ENCODE peak calls at places on chromosomes 13 and 19, in nine cellular contexts. H is iPS-NIHi11; F is DMS153; L is non-pigmented ciliary epithelial cell; A is CD4-positive, CD25-positive, alpha-beta regulatory T cell; D is A549; U is type B pancreatic cell; P is NCI-H1092 treated with DMSO at 0.1 percent for 48 hours; V is colonic mucosa. I is an unnamed sample.

GRCh38 chr19:4521888-4522242 is 3.6 kb upstream of the PLIN4 start:
- DNase-seq in H (no peak), F (no peak), L (no peak), A (no peak), D (no peak), U (no peak), P (no peak), V (no peak), I (no peak)

GRCh38 chr13:49488563-49488962 is 7.2 kb upstream of the PHF11 start:
- DNase-seq in H (no peak), F (no peak), L (no peak), A (no peak), D (no peak), U (no peak), P (no peak), V (no peak), I (no peak)

GRCh38 chr19:3556978-3557460 is 367 bp downstream of the MFSD12 start:
- DNase-seq in H (peak), F (no peak), L (no peak), A (peak), D (peak), U (no peak), P (no peak), V (peak), I (peak)

GRCh38 chr19:50890422-50891252 is 17.4 kb downstream of the KLK2 start:
- DNase-seq in H (no peak), F (no peak), L (peak), A (no peak), D (peak), U (no peak), P (no peak), V (no peak), I (no peak)

GRCh38 chr19:45179063-45179847 is 671 bp downstream of the BLOC1S3 start:
- DNase-seq in H (peak), F (no peak), L (no peak), A (peak), D (no peak), U (no peak), P (no peak), V (no peak), I (peak)

GRCh38 chr19:2983351-2984195 is 6.2 kb downstream of the TLE6 start:
- DNase-seq in H (peak), F (peak), L (no peak), A (no peak), D (no peak), U (peak), P (peak), V (peak), I (peak)

GRCh38 chr13:62626771-62627170 is 1211.1 kb upstream of the PCDH20 start:
- DNase-seq in H (peak), F (no peak), L (no peak), A (no peak), D (no peak), U (no peak), P (no peak), V (no peak), I (no peak)

GRCh38 chr13:113072370-113072769 is 33.2 kb upstream of the F7 start:
- DNase-seq in H (no peak), F (no peak), L (no peak), A (no peak), D (no peak), U (no peak), P (no peak), V (no peak), I (no peak)

GRCh38 chr13:51435002-51435578 is 17.7 kb downstream of the INTS6 start:
- DNase-seq in H (no peak), F (no peak), L (no peak), A (no peak), D (peak), U (no peak), P (no peak), V (no peak), I (no peak)

GRCh38 chr13:102729560-102730275 is 34.9 kb upstream of the METTL21C start:
- DNase-seq in H (no peak), F (peak), L (peak), A (no peak), D (peak), U (no peak), P (peak), V (no peak), I (no peak)

GRCh38 chr13:94667190-94667589 is 45.2 kb downstream of the SOX21 start:
- DNase-seq in H (no peak), F (no peak), L (no peak), A (no peak), D (no peak), U (no peak), P (no peak), V (no peak), I (no peak)

GRCh38 chr13:93848247-93848646 is 621.6 kb downstream of the GPC6 start:
- DNase-seq in H (no peak), F (no peak), L (no peak), A (no peak), D (no peak), U (no peak), P (no peak), V (no peak), I (no peak)

GRCh38 chr13:76823969-76824368 is 62.2 kb downstream of the KCTD12 start:
- DNase-seq in H (no peak), F (no peak), L (no peak), A (no peak), D (no peak), U (no peak), P (no peak), V (no peak), I (no peak)

GRCh38 chr13:34506796-34507195 is 435.3 kb upstream of the NBEA start:
- DNase-seq in H (no peak), F (no peak), L (no peak), A (no peak), D (no peak), U (no peak), P (no peak), V (no peak), I (no peak)

GRCh38 chr13:93235258-93236015 is 8.8 kb downstream of the GPC6 start:
- DNase-seq in H (no peak), F (no peak), L (no peak), A (no peak), D (no peak), U (no peak), P (no peak), V (no peak), I (no peak)

GRCh38 chr19:33177417-33177976 is 16.6 kb upstream of the LRP3 start:
- DNase-seq in H (peak), F (no peak), L (no peak), A (no peak), D (peak), U (peak), P (no peak), V (no peak), I (peak)